ENCODE peak calls at places on chromosomes 2 and 18, in six cellular contexts. J is psoas muscle, O is endodermal cell, L is cardiac muscle cell, I is small intestine, F is kidney. R is an unnamed sample. For H3K4me1, the result is how much of the 10 kb centered on the place peaks cover.

GRCh38 chr2:86520153-86520552 is 43.1 kb downstream of the CHMP3 start:
- DNase-seq in J (no peak), O (no peak), L (no peak), I (no peak), F (no peak), R (no peak)

GRCh38 chr2:159609933-159610523 is 6.3 kb downstream of the BAZ2B start:
- DNase-seq in J (no peak), O (no peak), L (no peak), I (peak), F (no peak), R (no peak)

GRCh38 chr2:217030081-217030480 is 170.2 kb upstream of the TNP1 start:
- DNase-seq in J (no peak), O (no peak), L (no peak), I (no peak), F (no peak), R (no peak)

GRCh38 chr2:43047187-43047780 is 179.1 kb downstream of the ZFP36L2 start:
- DNase-seq in J (no peak), O (no peak), L (no peak), I (no peak), F (peak), R (peak)

GRCh38 chr2:71792926-71793761 is 339.8 kb downstream of the DYSF start:
- DNase-seq in J (no peak), O (no peak), L (peak), I (no peak), F (no peak), R (no peak)

GRCh38 chr2:194765723-194766122 is 891.3 kb upstream of the SLC39A10 start:
- DNase-seq in J (no peak), O (no peak), L (no peak), I (no peak), F (no peak), R (no peak)

GRCh38 chr18:54127759-54128378 is 96.6 kb downstream of the MBD2 start:
- DNase-seq in J (no peak), O (peak), L (peak), I (peak), F (no peak), R (no peak)

GRCh38 chr2:105005601-105006000 is 32.3 kb upstream of the MRPS9 start:
- DNase-seq in J (no peak), O (no peak), L (no peak), I (no peak), F (no peak), R (no peak)

GRCh38 chr2:47907097-47907781 is 941 bp upstream of the FBXO11 start:
- DNase-seq in J (no peak), O (no peak), L (no peak), I (peak), F (no peak), R (no peak)

GRCh38 chr2:133788391-133788790 is 220.1 kb upstream of the NCKAP5 start:
- DNase-seq in J (no peak), O (no peak), L (no peak), I (no peak), F (no peak), R (no peak)

GRCh38 chr2:118112771-118113334 is 24.6 kb downstream of the INSIG2 start:
- DNase-seq in J (no peak), O (no peak), L (peak), I (no peak), F (no peak), R (no peak)

GRCh38 chr2:73156539-73157124 is 43.9 kb upstream of the RAB11FIP5 start:
- DNase-seq in J (peak), O (peak), L (peak), I (peak), F (peak), R (peak)

GRCh38 chr18:354456-354855 is 86.6 kb upstream of the THOC1 start:
- DNase-seq in J (no peak), O (no peak), L (peak), I (no peak), F (no peak), R (no peak)
- H3K4me1 ChIP-seq in J (under half), O (under half), L (under half), I (under half), F (under half), R (under half)

DNA sequence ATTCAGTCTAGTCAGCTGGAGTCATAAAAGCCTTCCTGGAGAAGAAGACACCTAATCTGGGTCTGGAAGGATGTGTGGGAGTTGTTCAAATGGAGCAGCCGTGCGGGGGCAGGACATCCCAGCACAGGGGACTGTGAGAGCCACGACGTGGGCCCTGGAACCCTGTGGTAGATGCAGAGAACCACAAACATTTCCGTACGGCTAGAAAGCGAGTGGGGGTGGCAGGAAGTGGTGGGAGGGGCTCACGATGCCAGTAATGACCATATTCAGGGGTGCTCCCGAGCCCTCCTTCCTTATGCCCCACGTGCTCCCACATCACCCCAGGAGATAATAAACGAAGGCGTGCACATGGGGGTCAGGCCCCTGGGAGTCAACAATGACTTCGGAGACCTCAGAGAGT is 21.0 kb upstream of the COL6A3 start:
- DNase-seq in J (no peak), O (no peak), L (peak), I (peak), F (no peak), R (no peak)
- H3K4me3 ChIP-seq in J (no peak), O (no peak), L (no peak), I (no peak), F (no peak), R (no peak)

GRCh38 chr2:239386872-239387445 is 13.9 kb downstream of the HDAC4 start:
- DNase-seq in J (no peak), O (no peak), L (no peak), I (no peak), F (peak), R (no peak)

GRCh38 chr2:239387811-239388210 is 13.0 kb downstream of the HDAC4 start:
- DNase-seq in J (no peak), O (no peak), L (no peak), I (no peak), F (peak), R (peak)

GRCh38 chr2:239390546-239391285 is 10.1 kb downstream of the HDAC4 start:
- DNase-seq in J (no peak), O (no peak), L (no peak), I (no peak), F (peak), R (peak)

GRCh38 chr2:239389414-239390329 is 11.1 kb downstream of the HDAC4 start:
- DNase-seq in J (no peak), O (no peak), L (no peak), I (no peak), F (peak), R (peak)

GRCh38 chr2:239388236-239389151 is 12.3 kb downstream of the HDAC4 start:
- DNase-seq in J (no peak), O (no peak), L (no peak), I (no peak), F (peak), R (peak)
- H3K4me1 ChIP-seq in J (under half), O (under half), L (under half), I (under half), F (under half), R (under half)

GRCh38 chr2:136115183-136115751 is 2.7 kb downstream of the CXCR4 start:
- DNase-seq in J (no peak), O (no peak), L (no peak), I (no peak), F (no peak), R (no peak)
- H3K4me3 ChIP-seq in J (peak), O (peak), L (no peak), I (no peak), F (peak), R (no peak)

DNA sequence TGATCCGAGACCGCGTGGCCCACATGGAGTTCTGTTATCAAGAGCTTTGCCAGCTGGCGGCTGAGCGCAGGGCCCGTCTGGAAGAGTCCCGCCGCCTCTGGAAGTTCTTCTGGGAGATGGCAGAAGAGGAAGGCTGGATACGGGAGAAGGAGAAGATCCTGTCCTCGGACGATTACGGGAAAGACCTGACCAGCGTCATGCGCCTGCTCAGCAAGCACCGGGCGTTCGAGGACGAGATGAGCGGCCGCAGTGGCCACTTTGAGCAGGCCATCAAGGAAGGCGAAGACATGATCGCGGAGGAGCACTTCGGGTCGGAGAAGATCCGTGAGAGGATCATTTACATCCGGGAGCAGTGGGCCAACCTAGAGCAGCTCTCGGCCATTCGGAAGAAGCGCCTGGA is 94.5 kb upstream of the EML6 start:
- DNase-seq in J (no peak), O (no peak), L (no peak), I (no peak), F (no peak), R (no peak)
- H3K4me1 ChIP-seq in J (under half), O (under half), L (under half), I (under half), F (under half), R (under half)

DNA sequence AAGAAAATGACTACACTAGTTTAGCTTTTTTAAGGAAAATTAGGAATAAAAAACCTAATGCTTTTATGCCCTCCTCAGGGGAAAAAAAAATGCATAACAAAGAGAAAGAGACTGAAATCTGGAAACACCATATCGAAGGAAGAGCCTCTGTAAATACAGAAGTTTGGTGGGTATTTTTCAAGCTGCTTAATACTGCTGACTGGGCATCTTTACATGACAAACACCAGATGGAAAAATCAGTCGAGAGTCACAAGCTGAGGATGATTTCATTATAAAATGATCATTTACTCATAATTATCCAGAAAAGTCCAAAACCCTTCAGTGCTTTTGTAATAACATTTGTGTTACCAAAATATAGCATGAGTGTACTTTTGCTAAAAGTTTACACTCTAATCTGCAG is 1600.7 kb upstream of the ACVR2A start:
- DNase-seq in J (no peak), O (no peak), L (no peak), I (no peak), F (no peak), R (no peak)
- H3K4me3 ChIP-seq in J (no peak), O (no peak), L (no peak), I (no peak), F (no peak), R (no peak)

DNA sequence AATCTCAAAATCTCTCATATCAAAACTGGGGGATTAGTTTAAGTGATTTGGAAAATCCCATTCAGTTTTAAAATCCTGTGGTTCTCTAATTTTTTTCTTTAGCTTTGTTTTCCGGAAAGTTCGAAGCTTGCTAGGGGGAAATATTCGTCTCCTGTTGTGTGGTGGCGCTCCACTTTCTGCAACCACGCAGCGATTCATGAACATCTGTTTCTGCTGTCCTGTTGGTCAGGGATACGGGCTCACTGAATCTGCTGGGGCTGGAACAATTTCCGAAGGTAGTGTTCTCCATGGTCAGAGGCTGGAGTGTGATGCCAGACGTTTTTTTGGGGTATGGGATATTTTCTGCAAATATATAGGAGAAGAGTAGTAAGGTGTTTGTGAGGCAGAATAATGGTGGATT is 66.1 kb downstream of the ACSL3 start:
- DNase-seq in J (no peak), O (no peak), L (no peak), I (no peak), F (no peak), R (no peak)
- H3K4me1 ChIP-seq in J (under half), O (under half), L (under half), I (under half), F (under half), R (under half)

GRCh38 chr2:27715318-27716165 is 51.9 kb downstream of the SLC4A1AP start:
- DNase-seq in J (peak), O (peak), L (peak), I (no peak), F (peak), R (peak)

GRCh38 chr2:27714851-27715291 is 51.2 kb downstream of the SLC4A1AP start:
- DNase-seq in J (no peak), O (peak), L (no peak), I (no peak), F (no peak), R (no peak)

GRCh38 chr2:27714053-27714452 is 50.4 kb downstream of the SLC4A1AP start:
- DNase-seq in J (no peak), O (no peak), L (no peak), I (no peak), F (no peak), R (no peak)

GRCh38 chr2:27717070-27717453 is 53.4 kb downstream of the SLC4A1AP start:
- DNase-seq in J (peak), O (no peak), L (peak), I (no peak), F (no peak), R (no peak)

GRCh38 chr2:27716301-27717069 is 52.8 kb downstream of the SLC4A1AP start:
- DNase-seq in J (no peak), O (peak), L (no peak), I (no peak), F (no peak), R (no peak)
- H3K4me3 ChIP-seq in J (peak), O (no peak), L (peak), I (no peak), F (no peak), R (no peak)

DNA sequence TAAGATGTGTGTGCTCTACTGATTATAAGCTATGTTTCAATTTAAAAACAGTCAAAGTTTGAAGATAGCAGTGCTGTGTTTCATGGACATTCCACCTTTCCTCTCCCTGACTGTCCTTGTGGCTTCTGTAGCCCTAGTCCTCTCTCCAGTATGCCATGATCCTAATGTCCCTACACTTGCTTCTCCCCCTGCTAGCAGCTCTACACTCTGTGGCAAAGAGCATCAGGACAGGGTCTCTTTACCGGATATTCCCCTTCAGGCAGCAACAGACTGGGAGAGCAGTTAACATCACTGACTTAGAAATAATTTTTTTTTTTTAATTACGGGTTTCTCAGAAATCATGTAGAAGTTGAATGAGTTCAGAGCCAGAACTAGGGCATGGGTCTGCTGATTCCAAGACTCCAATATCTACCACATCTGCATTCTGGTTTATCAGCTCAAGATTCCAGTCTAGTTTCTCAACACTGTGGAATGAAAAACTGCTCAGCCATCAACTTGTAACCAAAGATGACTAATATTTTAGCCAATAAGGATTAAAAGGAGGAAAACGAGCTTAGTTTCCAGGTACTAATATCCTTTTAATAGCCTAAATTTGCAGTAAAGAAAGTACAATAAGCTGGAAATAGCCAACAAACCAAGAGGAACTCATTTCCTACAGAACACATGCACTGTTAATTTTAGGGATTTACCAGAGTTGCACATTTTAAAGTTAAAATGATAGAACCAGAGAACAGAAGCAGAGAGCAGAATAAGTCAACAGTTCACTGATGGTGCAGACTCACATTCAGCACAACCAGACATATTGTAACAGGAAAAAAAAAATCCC is 45.2 kb downstream of the TMEM131 start:
- DNase-seq in J (no peak), O (no peak), L (peak), I (no peak), F (no peak), R (no peak)
- H3K4me1 ChIP-seq in J (under half), O (under half), L (under half), I (under half), F (under half), R (under half)

GRCh38 chr2:144509548-144510205 is 10.2 kb downstream of the ZEB2 start:
- DNase-seq in J (no peak), O (no peak), L (no peak), I (no peak), F (no peak), R (no peak)
- H3K4me3 ChIP-seq in J (peak), O (no peak), L (peak), I (no peak), F (peak), R (no peak)

R was measured in aorta.